ENCODE peak calls at places on chromosomes 2 and 18, in four cellular contexts. One of them, this sample, is unnamed.

GRCh38 chr2:54471221-54471711 is 15.1 kb downstream of the SPTBN1 start:
- DNase-seq in lower lobe of right lung: no peak
- DNase-seq in GM23338: no peak
- DNase-seq in GM06990: peak
- DNase-seq in this sample: peak

GRCh38 chr2:120463527-120463926 is 117.6 kb downstream of the INHBB start:
- DNase-seq in GM23338: no peak
- DNase-seq in GM06990: no peak
- DNase-seq in lower lobe of right lung: peak
- DNase-seq in this sample: no peak

GRCh38 chr2:71102981-71103681 is 26.9 kb downstream of the MCEE start:
- DNase-seq in lower lobe of right lung: no peak
- DNase-seq in GM23338: peak
- DNase-seq in GM06990: no peak
- DNase-seq in this sample: no peak

GRCh38 chr18:38115201-38115600 is 549.6 kb upstream of the CELF4 start:
- DNase-seq in GM06990: no peak
- DNase-seq in lower lobe of right lung: no peak
- DNase-seq in GM23338: no peak
- DNase-seq in this sample: no peak

GRCh38 chr2:131031875-131032274 is 61.4 kb downstream of the FAM168B start:
- DNase-seq in GM06990: no peak
- DNase-seq in lower lobe of right lung: peak
- DNase-seq in GM23338: no peak
- DNase-seq in this sample: no peak

GRCh38 chr2:42928692-42929576 is 136.6 kb upstream of the HAAO start:
- DNase-seq in GM23338: peak
- DNase-seq in GM06990: no peak
- DNase-seq in lower lobe of right lung: no peak
- DNase-seq in this sample: no peak

GRCh38 chr2:70516596-70516995 is 37.0 kb downstream of the TGFA start:
- DNase-seq in lower lobe of right lung: no peak
- DNase-seq in GM23338: no peak
- DNase-seq in GM06990: peak
- DNase-seq in this sample: peak

GRCh38 chr2:224160917-224161316 is 121.8 kb upstream of the SERPINE2 start:
- DNase-seq in GM23338: no peak
- DNase-seq in GM06990: no peak
- DNase-seq in lower lobe of right lung: no peak
- DNase-seq in this sample: no peak

GRCh38 chr2:12076810-12077209 is 330.4 kb downstream of the LPIN1 start:
- DNase-seq in GM06990: no peak
- DNase-seq in GM23338: no peak
- DNase-seq in lower lobe of right lung: no peak
- DNase-seq in this sample: no peak

GRCh38 chr2:75556679-75557366 is 3.9 kb downstream of the EVA1A start:
- DNase-seq in GM23338: no peak
- DNase-seq in GM06990: no peak
- DNase-seq in lower lobe of right lung: no peak
- DNase-seq in this sample: no peak

GRCh38 chr2:18701981-18702380 is 112.6 kb upstream of the NT5C1B start:
- DNase-seq in GM23338: no peak
- DNase-seq in lower lobe of right lung: no peak
- DNase-seq in GM06990: no peak
- DNase-seq in this sample: no peak

GRCh38 chr18:61889541-61889940 is 3.3 kb downstream of the RNF152 start:
- DNase-seq in GM06990: no peak
- DNase-seq in lower lobe of right lung: no peak
- DNase-seq in GM23338: no peak
- DNase-seq in this sample: no peak
- H3K4me3 ChIP-seq in GM06990: no peak
- H3K4me3 ChIP-seq in lower lobe of right lung: no peak
- H3K4me3 ChIP-seq in GM23338: no peak
- H3K4me3 ChIP-seq in this sample: no peak

GRCh38 chr18:2971741-2972552 is 41.0 kb downstream of the LPIN2 start:
- DNase-seq in GM23338: no peak
- DNase-seq in lower lobe of right lung: peak
- DNase-seq in GM06990: peak
- DNase-seq in this sample: peak
- H3K4me3 ChIP-seq in GM23338: no peak
- H3K4me3 ChIP-seq in lower lobe of right lung: peak
- H3K4me3 ChIP-seq in GM06990: peak
- H3K4me3 ChIP-seq in this sample: peak

GRCh38 chr2:1914541-1915165 is 170.3 kb upstream of the PXDN start:
- DNase-seq in GM06990: no peak
- DNase-seq in GM23338: no peak
- DNase-seq in lower lobe of right lung: no peak
- DNase-seq in this sample: no peak
- H3K4me3 ChIP-seq in GM06990: no peak
- H3K4me3 ChIP-seq in GM23338: no peak
- H3K4me3 ChIP-seq in lower lobe of right lung: no peak
- H3K4me3 ChIP-seq in this sample: no peak

DNA sequence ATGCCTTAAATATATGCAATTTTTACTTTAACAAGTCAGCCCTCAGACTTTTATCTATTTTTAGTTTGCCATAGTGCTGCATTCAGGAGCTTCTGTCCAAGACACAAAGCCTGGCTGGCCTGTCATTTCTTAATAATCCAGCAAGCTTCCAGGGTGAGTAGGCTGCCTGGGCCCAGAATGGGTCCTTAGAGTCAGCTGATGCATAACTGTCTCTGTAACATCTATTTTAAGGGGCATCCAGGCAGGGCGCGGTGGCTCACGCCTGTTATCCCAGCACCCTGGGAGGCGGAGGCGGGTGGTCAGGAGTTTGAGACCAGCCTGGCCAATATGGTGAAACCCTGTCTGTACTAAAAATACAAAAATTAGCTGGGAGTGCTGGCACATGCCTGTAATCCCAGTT is 11.8 kb upstream of the GNLY start:
- DNase-seq in GM06990: no peak
- DNase-seq in lower lobe of right lung: no peak
- DNase-seq in GM23338: no peak
- DNase-seq in this sample: no peak
- H3K4me3 ChIP-seq in GM06990: no peak
- H3K4me3 ChIP-seq in lower lobe of right lung: no peak
- H3K4me3 ChIP-seq in GM23338: no peak
- H3K4me3 ChIP-seq in this sample: no peak

DNA sequence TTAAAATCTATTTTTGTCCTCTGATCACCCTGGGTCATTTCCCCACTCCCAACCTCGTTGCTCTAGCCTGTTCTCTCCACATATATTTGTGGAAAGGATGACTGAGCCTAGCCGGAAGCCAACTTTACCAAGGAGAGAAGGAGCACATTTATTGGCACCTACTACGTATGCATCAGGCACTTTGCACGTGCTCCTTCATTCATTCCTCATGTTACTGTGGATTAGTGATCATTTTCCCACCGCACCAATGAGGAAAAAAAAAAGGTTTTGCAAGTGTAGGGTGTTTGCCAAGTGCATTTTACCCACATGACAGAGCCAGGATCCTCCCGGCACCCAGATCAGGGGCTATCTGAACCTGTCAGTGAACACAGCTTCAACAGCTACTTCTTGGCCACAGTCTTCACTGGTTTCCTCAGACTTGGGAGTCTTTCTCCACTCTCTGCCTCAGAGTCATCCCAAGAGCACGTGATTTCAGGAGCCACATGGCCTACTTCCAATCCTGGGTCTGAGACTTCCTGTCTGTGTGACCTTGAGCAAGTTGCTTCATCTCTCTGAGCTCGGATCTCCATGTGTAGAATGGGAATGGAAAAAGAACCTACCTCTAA is 1.9 kb upstream of the C1QL2 start:
- DNase-seq in lower lobe of right lung: no peak
- DNase-seq in GM06990: no peak
- DNase-seq in GM23338: no peak
- DNase-seq in this sample: no peak
- H3K4me3 ChIP-seq in lower lobe of right lung: no peak
- H3K4me3 ChIP-seq in GM06990: no peak
- H3K4me3 ChIP-seq in GM23338: no peak
- H3K4me3 ChIP-seq in this sample: no peak

This sample was measured in GM12864.